ENCODE peak calls at places on chromosome 17, in nine cellular contexts. One of them, this sample, is unnamed.

GRCh38 chr17:64938925-64939474 is 19.7 kb upstream of the LRRC37A3 start:
- DNase-seq in stimulated activated CD4-positive, alpha-beta T cell treated with anti-CD3 and anti-CD28 coated beads, Interleukin-4, amount 100 ng/mL, for 24 hours: peak
- DNase-seq in fibroblast of lung: no peak
- DNase-seq in Karpas-422: peak
- DNase-seq in erythroblast: peak
- DNase-seq in esophagus squamous epithelium: no peak
- DNase-seq in stimulated activated naive CD8-positive, alpha-beta T cell treated with anti-CD3 and anti-CD28 coated beads, Interleukin-15, Interleukin-2, amounts not matched to agents 100 U/mL and 50 U/mL, for 24 hours: peak
- DNase-seq in kidney glomerular epithelial cell: no peak
- DNase-seq in NCI-H460: no peak
- DNase-seq in this sample: peak

GRCh38 chr17:82753201-82753464 is 1.3 kb downstream of the TBCD start:
- DNase-seq in Karpas-422: no peak
- DNase-seq in stimulated activated naive CD8-positive, alpha-beta T cell treated with anti-CD3 and anti-CD28 coated beads, Interleukin-15, Interleukin-2, amounts not matched to agents 100 U/mL and 50 U/mL, for 24 hours: no peak
- DNase-seq in stimulated activated CD4-positive, alpha-beta T cell treated with anti-CD3 and anti-CD28 coated beads, Interleukin-4, amount 100 ng/mL, for 24 hours: no peak
- DNase-seq in NCI-H460: no peak
- DNase-seq in esophagus squamous epithelium: no peak
- DNase-seq in kidney glomerular epithelial cell: no peak
- DNase-seq in erythroblast: peak
- DNase-seq in fibroblast of lung: no peak
- DNase-seq in this sample: no peak

GRCh38 chr17:39751637-39752036 is 13.9 kb downstream of the GRB7 start:
- DNase-seq in esophagus squamous epithelium: no peak
- DNase-seq in stimulated activated naive CD8-positive, alpha-beta T cell treated with anti-CD3 and anti-CD28 coated beads, Interleukin-15, Interleukin-2, amounts not matched to agents 100 U/mL and 50 U/mL, for 24 hours: peak
- DNase-seq in stimulated activated CD4-positive, alpha-beta T cell treated with anti-CD3 and anti-CD28 coated beads, Interleukin-4, amount 100 ng/mL, for 24 hours: no peak
- DNase-seq in Karpas-422: no peak
- DNase-seq in fibroblast of lung: no peak
- DNase-seq in kidney glomerular epithelial cell: no peak
- DNase-seq in NCI-H460: no peak
- DNase-seq in erythroblast: no peak
- DNase-seq in this sample: no peak

GRCh38 chr17:63698381-63698885 is 1.5 kb downstream of the LIMD2 start:
- DNase-seq in fibroblast of lung: no peak
- DNase-seq in erythroblast: peak
- DNase-seq in stimulated activated CD4-positive, alpha-beta T cell treated with anti-CD3 and anti-CD28 coated beads, Interleukin-4, amount 100 ng/mL, for 24 hours: peak
- DNase-seq in Karpas-422: peak
- DNase-seq in stimulated activated naive CD8-positive, alpha-beta T cell treated with anti-CD3 and anti-CD28 coated beads, Interleukin-15, Interleukin-2, amounts not matched to agents 100 U/mL and 50 U/mL, for 24 hours: no peak
- DNase-seq in NCI-H460: no peak
- DNase-seq in esophagus squamous epithelium: no peak
- DNase-seq in kidney glomerular epithelial cell: no peak
- DNase-seq in this sample: peak

GRCh38 chr17:80192268-80192667 is 22.4 kb downstream of the CARD14 start:
- DNase-seq in fibroblast of lung: no peak
- DNase-seq in NCI-H460: no peak
- DNase-seq in stimulated activated CD4-positive, alpha-beta T cell treated with anti-CD3 and anti-CD28 coated beads, Interleukin-4, amount 100 ng/mL, for 24 hours: no peak
- DNase-seq in kidney glomerular epithelial cell: no peak
- DNase-seq in esophagus squamous epithelium: no peak
- DNase-seq in erythroblast: no peak
- DNase-seq in stimulated activated naive CD8-positive, alpha-beta T cell treated with anti-CD3 and anti-CD28 coated beads, Interleukin-15, Interleukin-2, amounts not matched to agents 100 U/mL and 50 U/mL, for 24 hours: no peak
- DNase-seq in Karpas-422: no peak
- DNase-seq in this sample: no peak

GRCh38 chr17:49483588-49484509 is 11.2 kb upstream of the NGFR start:
- DNase-seq in fibroblast of lung: no peak
- DNase-seq in kidney glomerular epithelial cell: no peak
- DNase-seq in esophagus squamous epithelium: no peak
- DNase-seq in Karpas-422: no peak
- DNase-seq in stimulated activated CD4-positive, alpha-beta T cell treated with anti-CD3 and anti-CD28 coated beads, Interleukin-4, amount 100 ng/mL, for 24 hours: no peak
- DNase-seq in stimulated activated naive CD8-positive, alpha-beta T cell treated with anti-CD3 and anti-CD28 coated beads, Interleukin-15, Interleukin-2, amounts not matched to agents 100 U/mL and 50 U/mL, for 24 hours: no peak
- DNase-seq in NCI-H460: no peak
- DNase-seq in erythroblast: no peak
- DNase-seq in this sample: no peak

GRCh38 chr17:70875729-70876344 is 706.5 kb downstream of the KCNJ2 start:
- DNase-seq in Karpas-422: no peak
- DNase-seq in stimulated activated CD4-positive, alpha-beta T cell treated with anti-CD3 and anti-CD28 coated beads, Interleukin-4, amount 100 ng/mL, for 24 hours: no peak
- DNase-seq in NCI-H460: no peak
- DNase-seq in erythroblast: peak
- DNase-seq in fibroblast of lung: peak
- DNase-seq in kidney glomerular epithelial cell: no peak
- DNase-seq in stimulated activated naive CD8-positive, alpha-beta T cell treated with anti-CD3 and anti-CD28 coated beads, Interleukin-15, Interleukin-2, amounts not matched to agents 100 U/mL and 50 U/mL, for 24 hours: no peak
- DNase-seq in esophagus squamous epithelium: no peak
- DNase-seq in this sample: no peak

GRCh38 chr17:34306466-34306865 is 12.8 kb upstream of the CCL8 start:
- DNase-seq in stimulated activated naive CD8-positive, alpha-beta T cell treated with anti-CD3 and anti-CD28 coated beads, Interleukin-15, Interleukin-2, amounts not matched to agents 100 U/mL and 50 U/mL, for 24 hours: no peak
- DNase-seq in stimulated activated CD4-positive, alpha-beta T cell treated with anti-CD3 and anti-CD28 coated beads, Interleukin-4, amount 100 ng/mL, for 24 hours: no peak
- DNase-seq in Karpas-422: no peak
- DNase-seq in fibroblast of lung: peak
- DNase-seq in NCI-H460: no peak
- DNase-seq in esophagus squamous epithelium: no peak
- DNase-seq in kidney glomerular epithelial cell: peak
- DNase-seq in erythroblast: no peak
- DNase-seq in this sample: no peak

GRCh38 chr17:42255425-42255810 is 20.8 kb downstream of the STAT5B start:
- DNase-seq in stimulated activated naive CD8-positive, alpha-beta T cell treated with anti-CD3 and anti-CD28 coated beads, Interleukin-15, Interleukin-2, amounts not matched to agents 100 U/mL and 50 U/mL, for 24 hours: no peak
- DNase-seq in esophagus squamous epithelium: no peak
- DNase-seq in kidney glomerular epithelial cell: no peak
- DNase-seq in Karpas-422: no peak
- DNase-seq in fibroblast of lung: no peak
- DNase-seq in erythroblast: no peak
- DNase-seq in NCI-H460: no peak
- DNase-seq in stimulated activated CD4-positive, alpha-beta T cell treated with anti-CD3 and anti-CD28 coated beads, Interleukin-4, amount 100 ng/mL, for 24 hours: no peak
- DNase-seq in this sample: no peak

GRCh38 chr17:31571124-31571892 is 179.8 kb downstream of the RAB11FIP4 start:
- DNase-seq in fibroblast of lung: peak
- DNase-seq in Karpas-422: no peak
- DNase-seq in kidney glomerular epithelial cell: peak
- DNase-seq in erythroblast: peak
- DNase-seq in esophagus squamous epithelium: no peak
- DNase-seq in NCI-H460: no peak
- DNase-seq in stimulated activated naive CD8-positive, alpha-beta T cell treated with anti-CD3 and anti-CD28 coated beads, Interleukin-15, Interleukin-2, amounts not matched to agents 100 U/mL and 50 U/mL, for 24 hours: no peak
- DNase-seq in stimulated activated CD4-positive, alpha-beta T cell treated with anti-CD3 and anti-CD28 coated beads, Interleukin-4, amount 100 ng/mL, for 24 hours: no peak
- DNase-seq in this sample: no peak

GRCh38 chr17:40648326-40648968 is 829 bp upstream of the SMARCE1 start:
- DNase-seq in erythroblast: no peak
- DNase-seq in Karpas-422: no peak
- DNase-seq in NCI-H460: peak
- DNase-seq in kidney glomerular epithelial cell: peak
- DNase-seq in stimulated activated naive CD8-positive, alpha-beta T cell treated with anti-CD3 and anti-CD28 coated beads, Interleukin-15, Interleukin-2, amounts not matched to agents 100 U/mL and 50 U/mL, for 24 hours: no peak
- DNase-seq in esophagus squamous epithelium: no peak
- DNase-seq in fibroblast of lung: peak
- DNase-seq in stimulated activated CD4-positive, alpha-beta T cell treated with anti-CD3 and anti-CD28 coated beads, Interleukin-4, amount 100 ng/mL, for 24 hours: no peak
- DNase-seq in this sample: no peak

GRCh38 chr17:38451840-38452529 is 23.7 kb downstream of the ARHGAP23 start:
- DNase-seq in fibroblast of lung: peak
- DNase-seq in NCI-H460: no peak
- DNase-seq in kidney glomerular epithelial cell: peak
- DNase-seq in esophagus squamous epithelium: no peak
- DNase-seq in stimulated activated naive CD8-positive, alpha-beta T cell treated with anti-CD3 and anti-CD28 coated beads, Interleukin-15, Interleukin-2, amounts not matched to agents 100 U/mL and 50 U/mL, for 24 hours: no peak
- DNase-seq in stimulated activated CD4-positive, alpha-beta T cell treated with anti-CD3 and anti-CD28 coated beads, Interleukin-4, amount 100 ng/mL, for 24 hours: no peak
- DNase-seq in Karpas-422: no peak
- DNase-seq in erythroblast: no peak
- DNase-seq in this sample: no peak

GRCh38 chr17:27453466-27453865 is 2.8 kb upstream of the KSR1 start:
- DNase-seq in stimulated activated CD4-positive, alpha-beta T cell treated with anti-CD3 and anti-CD28 coated beads, Interleukin-4, amount 100 ng/mL, for 24 hours: no peak
- DNase-seq in Karpas-422: no peak
- DNase-seq in kidney glomerular epithelial cell: no peak
- DNase-seq in stimulated activated naive CD8-positive, alpha-beta T cell treated with anti-CD3 and anti-CD28 coated beads, Interleukin-15, Interleukin-2, amounts not matched to agents 100 U/mL and 50 U/mL, for 24 hours: no peak
- DNase-seq in esophagus squamous epithelium: no peak
- DNase-seq in erythroblast: no peak
- DNase-seq in fibroblast of lung: no peak
- DNase-seq in NCI-H460: no peak
- DNase-seq in this sample: no peak

This sample was measured in activated CD8-positive, alpha-beta T cell treated with anti-CD3 and anti-CD28 coated beads, Interleukin-2, amount 10 ng/mL, durations not matched to agents 7 days and 5 days.